ENCODE peak calls at places on chromosomes 2 and 18, in four cellular contexts. Z is neural progenitor cell, R is OCI-LY7, L is IMR-90. W is an unnamed sample.

GRCh38 chr2:126731353-126731752 is 75.4 kb downstream of the GYPC start:
- DNase-seq in Z (no peak), R (no peak), L (no peak), W (no peak)

GRCh38 chr18:457120-457519 is 43.4 kb downstream of the COLEC12 start:
- DNase-seq in Z (peak), R (peak), L (peak), W (peak)

GRCh38 chr2:20663196-20664070 is 3.5 kb upstream of the GDF7 start:
- DNase-seq in Z (no peak), R (no peak), L (no peak), W (peak)

GRCh38 chr2:24771905-24772586 is 21.1 kb downstream of the PTRHD1 start:
- DNase-seq in Z (peak), R (no peak), L (no peak), W (peak)

GRCh38 chr18:79988079-79988924 is at the start of gene TXNL4A:
- DNase-seq in Z (peak), R (peak), L (peak), W (peak)

GRCh38 chr2:75605770-75606535 is 40.6 kb upstream of the MRPL19 start:
- DNase-seq in Z (peak), R (no peak), L (peak), W (peak)

GRCh38 chr18:31203794-31204148 is 41.1 kb upstream of the DSC1 start:
- DNase-seq in Z (no peak), R (no peak), L (no peak), W (no peak)

GRCh38 chr2:47008381-47009280 is 93.0 kb upstream of the MCFD2 start:
- DNase-seq in Z (peak), R (no peak), L (peak), W (peak)

GRCh38 chr2:84424152-84424551 is 34.9 kb downstream of the SUCLG1 start:
- DNase-seq in Z (no peak), R (peak), L (peak), W (no peak)

GRCh38 chr2:143229952-143230351 is 100.7 kb downstream of the ARHGAP15 start:
- DNase-seq in Z (peak), R (no peak), L (no peak), W (no peak)

GRCh38 chr2:115303-115702 is 69.0 kb upstream of the FAM110C start:
- DNase-seq in Z (no peak), R (no peak), L (no peak), W (no peak)

GRCh38 chr18:23479829-23480505 is 23.3 kb upstream of the RMC1 start:
- DNase-seq in Z (no peak), R (peak), L (no peak), W (no peak)

GRCh38 chr18:26089247-26090129 is 925 bp downstream of the SS18 start:
- DNase-seq in Z (peak), R (peak), L (peak), W (peak)

GRCh38 chr2:16130906-16131400 is 190.6 kb downstream of the MYCN start:
- DNase-seq in Z (no peak), R (no peak), L (no peak), W (no peak)

GRCh38 chr2:68237404-68237803 is 14.9 kb downstream of the PPP3R1 start:
- DNase-seq in Z (no peak), R (no peak), L (peak), W (no peak)

GRCh38 chr2:202455114-202455513 is 79.0 kb downstream of the BMPR2 start:
- DNase-seq in Z (no peak), R (no peak), L (no peak), W (no peak)
- H3K4me2 ChIP-seq in Z (no peak), R (no peak), L (no peak), W (no peak)

DNA sequence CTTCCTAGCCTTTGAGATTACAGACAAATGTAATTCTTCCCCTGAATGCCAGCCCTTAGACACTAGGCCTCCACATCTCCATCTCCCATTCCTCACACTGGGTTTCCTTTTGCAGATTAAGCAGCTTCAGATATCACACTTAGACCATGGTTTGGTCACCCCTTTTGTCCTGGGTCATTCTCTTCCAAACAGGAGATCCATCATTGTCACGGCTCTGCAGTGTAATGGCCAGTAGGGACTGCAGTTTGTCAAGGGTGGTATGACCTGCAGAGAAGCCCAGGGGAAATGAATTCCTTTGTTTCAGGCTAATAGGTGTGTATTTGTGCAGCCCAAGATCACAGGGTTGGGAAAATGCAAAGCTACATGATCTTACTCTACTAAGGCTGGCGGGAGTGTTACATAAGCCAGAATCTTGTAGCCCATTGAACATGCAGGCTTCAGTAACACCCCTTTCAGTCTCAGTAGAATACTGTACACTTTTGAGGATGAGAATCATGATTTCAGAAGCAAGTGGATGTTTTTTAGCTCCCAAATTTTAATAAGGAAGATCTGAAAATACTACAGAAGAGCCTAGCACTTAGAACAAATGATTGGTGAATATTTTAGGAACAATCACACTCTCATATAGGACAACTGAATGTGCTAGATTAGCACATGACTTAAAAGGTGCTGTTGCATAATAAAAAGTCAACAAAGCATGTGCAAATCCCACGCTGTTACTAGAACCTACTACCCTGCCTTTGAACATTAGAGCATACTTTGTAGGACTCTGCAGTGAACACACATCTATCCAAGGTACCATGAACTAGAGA is 24.0 kb upstream of the LPIN1 start:
- DNase-seq in Z (no peak), R (no peak), L (no peak), W (peak)
- H2AFZ ChIP-seq in Z (no peak), R (no peak), L (no peak), W (no peak)

GRCh38 chr2:147483911-147484310 is 360.9 kb upstream of the ACVR2A start:
- DNase-seq in Z (no peak), R (no peak), L (no peak), W (no peak)

GRCh38 chr2:147482590-147483292 is 362.1 kb upstream of the ACVR2A start:
- DNase-seq in Z (no peak), R (no peak), L (no peak), W (no peak)

GRCh38 chr2:147485210-147485851 is 359.5 kb upstream of the ACVR2A start:
- DNase-seq in Z (no peak), R (no peak), L (no peak), W (no peak)

GRCh38 chr2:147482111-147482510 is 362.7 kb upstream of the ACVR2A start:
- DNase-seq in Z (peak), R (no peak), L (no peak), W (no peak)

DNA sequence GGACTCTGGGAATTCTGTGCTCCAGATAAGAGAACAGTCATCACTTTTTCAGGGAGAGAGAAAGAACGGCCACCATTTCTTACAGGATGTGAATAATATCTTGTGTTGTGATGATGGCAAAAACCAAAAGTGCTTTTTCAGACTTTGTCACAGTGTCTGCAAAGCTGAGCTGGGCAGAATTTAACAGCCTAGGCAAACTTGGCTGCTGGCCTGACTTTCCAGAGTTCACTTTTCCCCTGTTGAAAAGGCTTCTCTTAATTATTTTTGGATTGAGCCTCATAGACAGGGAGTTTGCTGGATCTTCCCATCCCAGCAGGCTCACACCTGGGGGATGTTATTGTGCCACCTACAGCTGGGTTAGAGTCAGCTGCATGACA is 361.5 kb upstream of the ACVR2A start:
- DNase-seq in Z (no peak), R (no peak), L (no peak), W (no peak)
- TF ChIP-seq CTCF in Z (no peak), R (no peak), L (no peak), W (no peak)

GRCh38 chr2:239026711-239027430 is 179.0 kb downstream of the TWIST2 start:
- DNase-seq in Z (peak), R (no peak), L (no peak), W (peak)
- H3K4me2 ChIP-seq in Z (no peak), R (no peak), L (no peak), W (no peak)

DNA sequence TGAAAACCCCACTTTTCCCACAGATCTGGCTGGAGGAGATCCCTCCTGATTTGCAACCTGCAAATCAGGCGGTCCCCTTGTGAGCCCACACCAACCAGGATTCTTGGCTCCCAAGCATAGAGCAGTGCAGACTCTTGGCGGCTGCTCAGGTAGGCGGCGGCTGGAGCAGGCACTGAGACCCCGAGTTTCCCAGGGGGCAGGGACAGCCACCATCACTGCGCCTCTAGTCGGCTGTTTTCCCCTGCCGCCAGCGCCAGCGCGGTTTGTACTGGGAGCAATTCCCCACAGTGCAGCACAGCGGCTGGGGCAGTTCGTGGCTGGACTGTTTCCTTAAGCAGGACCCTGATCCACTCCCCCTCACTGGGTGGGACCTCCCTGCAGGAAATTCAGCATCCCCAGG is 323.3 kb downstream of the TRIB2 start:
- DNase-seq in Z (no peak), R (no peak), L (no peak), W (no peak)
- H2AFZ ChIP-seq in Z (no peak), R (no peak), L (no peak), W (no peak)

GRCh38 chr2:190979906-190980629 is 33.9 kb downstream of the STAT1 start:
- DNase-seq in Z (no peak), R (no peak), L (peak), W (no peak)
- TF ChIP-seq CTCF in Z (no peak), R (no peak), L (no peak), W (no peak)

GRCh38 chr2:119819846-119820245 is 60.1 kb downstream of the PTPN4 start:
- DNase-seq in Z (no peak), R (no peak), L (no peak), W (no peak)

GRCh38 chr2:119821266-119821665 is 61.5 kb downstream of the PTPN4 start:
- DNase-seq in Z (no peak), R (no peak), L (no peak), W (no peak)

GRCh38 chr2:119823734-119824334 is 64.1 kb downstream of the PTPN4 start:
- DNase-seq in Z (peak), R (peak), L (peak), W (peak)

GRCh38 chr2:119818792-119819191 is 59.1 kb downstream of the PTPN4 start:
- DNase-seq in Z (no peak), R (no peak), L (no peak), W (no peak)

DNA sequence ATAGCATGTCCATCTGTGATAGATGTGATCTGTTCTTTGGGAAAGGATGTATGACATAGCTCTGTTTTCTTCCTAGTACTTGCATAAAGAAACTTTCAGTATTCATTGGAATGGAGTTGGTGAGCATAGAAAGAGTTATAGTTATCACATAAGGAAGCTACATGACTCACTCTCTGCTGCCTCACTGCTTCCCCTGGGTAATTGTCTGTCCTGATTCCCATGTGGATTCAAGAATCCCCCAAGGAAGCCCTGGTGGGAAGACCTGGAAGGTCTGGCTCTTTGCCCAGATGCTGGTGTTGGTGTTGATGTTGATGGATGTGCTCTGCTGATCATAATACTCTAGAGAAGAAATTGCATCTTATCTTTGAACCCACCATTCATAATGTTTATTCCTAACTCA is 60.6 kb downstream of the PTPN4 start:
- DNase-seq in Z (no peak), R (no peak), L (peak), W (no peak)
- H3K4me2 ChIP-seq in Z (no peak), R (no peak), L (no peak), W (peak)

GRCh38 chr2:129923265-129924141 is 56.0 kb upstream of the RAB6C start:
- DNase-seq in Z (peak), R (peak), L (peak), W (no peak)
- H2AFZ ChIP-seq in Z (peak), R (no peak), L (peak), W (no peak)

GRCh38 chr18:3180325-3180724 is 39.4 kb downstream of the MYOM1 start:
- DNase-seq in Z (peak), R (no peak), L (peak), W (peak)
- TF ChIP-seq CTCF in Z (no peak), R (no peak), L (no peak), W (no peak)

DNA sequence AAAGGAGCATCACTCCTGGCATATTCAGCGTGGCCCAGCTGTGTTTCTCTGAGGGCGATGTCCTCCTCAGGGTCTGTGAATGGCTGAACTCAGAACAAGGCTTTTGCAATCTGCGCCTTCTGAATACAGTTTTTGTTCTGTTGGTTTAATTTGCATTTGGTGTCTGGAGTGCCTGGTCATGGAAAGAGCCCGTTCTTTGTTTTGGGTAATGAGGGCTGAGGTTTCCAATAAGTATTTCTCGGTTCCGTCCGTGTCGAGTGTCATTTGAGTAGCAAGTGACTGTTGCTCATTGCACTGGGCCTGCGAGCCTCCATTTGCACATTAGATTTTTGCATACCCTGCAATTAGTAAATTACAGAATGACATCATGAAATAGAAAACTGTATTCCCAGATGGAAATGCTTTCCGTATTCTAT is 57.3 kb downstream of the NEDD4L start:
- DNase-seq in Z (peak), R (no peak), L (no peak), W (no peak)
- H3K4me2 ChIP-seq in Z (peak), R (no peak), L (no peak), W (no peak)